ENCODE peak calls at places on chromosomes 2 and 18, in nine cellular contexts. One of them, this sample, is unnamed.
A peak's percentile ranks its signal among the peaks of the same experiment; 100 is the strongest.

GRCh38 chr2:148674063-148675020 is 29.8 kb downstream of the EPC2 start:
- DNase-seq in brain microvascular endothelial cell: no peak
- DNase-seq in adrenal gland: no peak
- DNase-seq in spleen: no peak
- DNase-seq in mucosa of descending colon: no peak
- DNase-seq in cardiac muscle cell: no peak
- DNase-seq in fibroblast of pulmonary artery: no peak
- DNase-seq in astrocyte of the spinal cord: no peak
- DNase-seq in IMR-90: peak; percentile 77
- DNase-seq in this sample: no peak

GRCh38 chr18:51266736-51267135 is 69.3 kb upstream of the MEX3C start:
- DNase-seq in cardiac muscle cell: peak; percentile 68
- DNase-seq in mucosa of descending colon: no peak
- DNase-seq in spleen: no peak
- DNase-seq in astrocyte of the spinal cord: no peak
- DNase-seq in fibroblast of pulmonary artery: peak; percentile 50
- DNase-seq in brain microvascular endothelial cell: no peak
- DNase-seq in IMR-90: no peak
- DNase-seq in adrenal gland: no peak
- DNase-seq in this sample: no peak

GRCh38 chr2:81206216-81206615 is 901.7 kb upstream of the LRRTM1 start:
- DNase-seq in mucosa of descending colon: no peak
- DNase-seq in brain microvascular endothelial cell: no peak
- DNase-seq in cardiac muscle cell: no peak
- DNase-seq in astrocyte of the spinal cord: no peak
- DNase-seq in fibroblast of pulmonary artery: no peak
- DNase-seq in spleen: no peak
- DNase-seq in IMR-90: no peak
- DNase-seq in adrenal gland: no peak
- DNase-seq in this sample: no peak

GRCh38 chr2:37454851-37455762 is 110.7 kb downstream of the QPCT start:
- DNase-seq in fibroblast of pulmonary artery: peak; percentile 91
- DNase-seq in cardiac muscle cell: peak; percentile 73
- DNase-seq in IMR-90: no peak
- DNase-seq in adrenal gland: no peak
- DNase-seq in mucosa of descending colon: no peak
- DNase-seq in brain microvascular endothelial cell: no peak
- DNase-seq in spleen: no peak
- DNase-seq in astrocyte of the spinal cord: peak; percentile 42
- DNase-seq in this sample: peak; percentile 88

GRCh38 chr2:227241005-227241404 is 76.6 kb downstream of the COL4A3 start:
- DNase-seq in spleen: no peak
- DNase-seq in cardiac muscle cell: no peak
- DNase-seq in IMR-90: no peak
- DNase-seq in adrenal gland: no peak
- DNase-seq in brain microvascular endothelial cell: no peak
- DNase-seq in astrocyte of the spinal cord: no peak
- DNase-seq in fibroblast of pulmonary artery: no peak
- DNase-seq in mucosa of descending colon: no peak
- DNase-seq in this sample: no peak

GRCh38 chr2:69100220-69100723 is 87.3 kb downstream of the ANTXR1 start:
- DNase-seq in cardiac muscle cell: peak; percentile 87
- DNase-seq in fibroblast of pulmonary artery: peak; percentile 86
- DNase-seq in IMR-90: peak; percentile 30
- DNase-seq in brain microvascular endothelial cell: no peak
- DNase-seq in adrenal gland: no peak
- DNase-seq in spleen: no peak
- DNase-seq in mucosa of descending colon: no peak
- DNase-seq in astrocyte of the spinal cord: peak; percentile 32
- DNase-seq in this sample: peak; percentile 60

GRCh38 chr2:53859354-53860159 is at the start of gene GPR75:
- DNase-seq in spleen: peak; percentile 73
- DNase-seq in IMR-90: peak; percentile 17
- DNase-seq in cardiac muscle cell: peak; percentile 38
- DNase-seq in mucosa of descending colon: peak; percentile 39
- DNase-seq in fibroblast of pulmonary artery: peak; percentile 17
- DNase-seq in adrenal gland: peak; percentile 78
- DNase-seq in astrocyte of the spinal cord: peak; percentile 26
- DNase-seq in brain microvascular endothelial cell: no peak
- DNase-seq in this sample: peak; percentile 13

GRCh38 chr2:20593072-20594034 is 57.5 kb downstream of the HS1BP3 start:
- DNase-seq in fibroblast of pulmonary artery: peak; percentile 94
- DNase-seq in adrenal gland: peak; percentile 92
- DNase-seq in IMR-90: peak; percentile 93
- DNase-seq in cardiac muscle cell: peak; percentile 95
- DNase-seq in spleen: peak; percentile 82
- DNase-seq in mucosa of descending colon: no peak
- DNase-seq in astrocyte of the spinal cord: peak; percentile 91
- DNase-seq in brain microvascular endothelial cell: peak; percentile 94
- DNase-seq in this sample: peak; percentile 67

GRCh38 chr18:7733642-7734041 is 166.5 kb downstream of the PTPRM start:
- DNase-seq in adrenal gland: no peak
- DNase-seq in astrocyte of the spinal cord: no peak
- DNase-seq in fibroblast of pulmonary artery: no peak
- DNase-seq in cardiac muscle cell: no peak
- DNase-seq in IMR-90: peak; percentile 4
- DNase-seq in spleen: no peak
- DNase-seq in mucosa of descending colon: no peak
- DNase-seq in brain microvascular endothelial cell: no peak
- DNase-seq in this sample: no peak

GRCh38 chr18:7735606-7736175 is 168.6 kb downstream of the PTPRM start:
- DNase-seq in adrenal gland: no peak
- DNase-seq in IMR-90: no peak
- DNase-seq in astrocyte of the spinal cord: no peak
- DNase-seq in fibroblast of pulmonary artery: no peak
- DNase-seq in cardiac muscle cell: no peak
- DNase-seq in spleen: no peak
- DNase-seq in mucosa of descending colon: no peak
- DNase-seq in brain microvascular endothelial cell: no peak
- DNase-seq in this sample: no peak

GRCh38 chr18:7730682-7731081 is 163.6 kb downstream of the PTPRM start:
- DNase-seq in mucosa of descending colon: no peak
- DNase-seq in IMR-90: no peak
- DNase-seq in adrenal gland: no peak
- DNase-seq in fibroblast of pulmonary artery: no peak
- DNase-seq in spleen: no peak
- DNase-seq in astrocyte of the spinal cord: no peak
- DNase-seq in cardiac muscle cell: no peak
- DNase-seq in brain microvascular endothelial cell: no peak
- DNase-seq in this sample: no peak

GRCh38 chr18:7737483-7737882 is 170.4 kb downstream of the PTPRM start:
- DNase-seq in adrenal gland: no peak
- DNase-seq in IMR-90: no peak
- DNase-seq in brain microvascular endothelial cell: no peak
- DNase-seq in astrocyte of the spinal cord: no peak
- DNase-seq in mucosa of descending colon: no peak
- DNase-seq in spleen: no peak
- DNase-seq in cardiac muscle cell: no peak
- DNase-seq in fibroblast of pulmonary artery: no peak
- DNase-seq in this sample: no peak

GRCh38 chr18:7735194-7735593 is 168.1 kb downstream of the PTPRM start:
- DNase-seq in fibroblast of pulmonary artery: no peak
- DNase-seq in brain microvascular endothelial cell: no peak
- DNase-seq in spleen: no peak
- DNase-seq in astrocyte of the spinal cord: no peak
- DNase-seq in IMR-90: no peak
- DNase-seq in mucosa of descending colon: no peak
- DNase-seq in cardiac muscle cell: no peak
- DNase-seq in adrenal gland: no peak
- DNase-seq in this sample: no peak
- TF ChIP-seq CTCF in fibroblast of pulmonary artery: peak; percentile 43
- TF ChIP-seq CTCF in brain microvascular endothelial cell: peak; percentile 57
- TF ChIP-seq CTCF in spleen: no peak
- TF ChIP-seq CTCF in astrocyte of the spinal cord: peak; percentile 32
- TF ChIP-seq CTCF in IMR-90: no peak
- TF ChIP-seq CTCF in mucosa of descending colon: no peak
- TF ChIP-seq CTCF in cardiac muscle cell: peak; percentile 36
- TF ChIP-seq CTCF in adrenal gland: peak; percentile 10
- TF ChIP-seq CTCF in this sample: peak; percentile 15

GRCh38 chr2:104434966-104435365 is 418.9 kb upstream of the POU3F3 start:
- DNase-seq in cardiac muscle cell: no peak
- DNase-seq in brain microvascular endothelial cell: no peak
- DNase-seq in adrenal gland: no peak
- DNase-seq in spleen: no peak
- DNase-seq in astrocyte of the spinal cord: no peak
- DNase-seq in fibroblast of pulmonary artery: no peak
- DNase-seq in IMR-90: no peak
- DNase-seq in mucosa of descending colon: no peak
- DNase-seq in this sample: no peak

GRCh38 chr2:104431701-104432121 is 422.2 kb upstream of the POU3F3 start:
- DNase-seq in brain microvascular endothelial cell: no peak
- DNase-seq in cardiac muscle cell: no peak
- DNase-seq in spleen: no peak
- DNase-seq in fibroblast of pulmonary artery: no peak
- DNase-seq in astrocyte of the spinal cord: no peak
- DNase-seq in mucosa of descending colon: no peak
- DNase-seq in IMR-90: no peak
- DNase-seq in adrenal gland: no peak
- DNase-seq in this sample: no peak

GRCh38 chr2:104434363-104434792 is 419.5 kb upstream of the POU3F3 start:
- DNase-seq in adrenal gland: no peak
- DNase-seq in fibroblast of pulmonary artery: no peak
- DNase-seq in mucosa of descending colon: peak; percentile 40
- DNase-seq in IMR-90: no peak
- DNase-seq in astrocyte of the spinal cord: peak; percentile 11
- DNase-seq in cardiac muscle cell: no peak
- DNase-seq in brain microvascular endothelial cell: no peak
- DNase-seq in spleen: no peak
- DNase-seq in this sample: no peak

GRCh38 chr2:104432401-104432800 is 421.5 kb upstream of the POU3F3 start:
- DNase-seq in cardiac muscle cell: no peak
- DNase-seq in brain microvascular endothelial cell: no peak
- DNase-seq in astrocyte of the spinal cord: no peak
- DNase-seq in IMR-90: no peak
- DNase-seq in adrenal gland: no peak
- DNase-seq in fibroblast of pulmonary artery: no peak
- DNase-seq in spleen: no peak
- DNase-seq in mucosa of descending colon: no peak
- DNase-seq in this sample: no peak

GRCh38 chr2:104432972-104433371 is 420.9 kb upstream of the POU3F3 start:
- DNase-seq in mucosa of descending colon: no peak
- DNase-seq in fibroblast of pulmonary artery: no peak
- DNase-seq in spleen: no peak
- DNase-seq in astrocyte of the spinal cord: no peak
- DNase-seq in IMR-90: no peak
- DNase-seq in cardiac muscle cell: no peak
- DNase-seq in adrenal gland: no peak
- DNase-seq in brain microvascular endothelial cell: no peak
- DNase-seq in this sample: no peak
- H3K4me3 ChIP-seq in mucosa of descending colon: no peak overlapping the region
- H3K4me3 ChIP-seq in fibroblast of pulmonary artery: no peak overlapping the region
- H3K4me3 ChIP-seq in spleen: no peak overlapping the region
- H3K4me3 ChIP-seq in astrocyte of the spinal cord: no peak overlapping the region
- H3K4me3 ChIP-seq in IMR-90: no peak overlapping the region
- H3K4me3 ChIP-seq in cardiac muscle cell: no peak overlapping the region
- H3K4me3 ChIP-seq in adrenal gland: no peak overlapping the region
- H3K4me3 ChIP-seq in brain microvascular endothelial cell: no peak overlapping the region
- H3K4me3 ChIP-seq in this sample: no peak overlapping the region

GRCh38 chr2:3677436-3677835 is 19.4 kb downstream of the ALLC start:
- DNase-seq in brain microvascular endothelial cell: no peak
- DNase-seq in astrocyte of the spinal cord: no peak
- DNase-seq in adrenal gland: no peak
- DNase-seq in mucosa of descending colon: no peak
- DNase-seq in fibroblast of pulmonary artery: no peak
- DNase-seq in spleen: no peak
- DNase-seq in cardiac muscle cell: no peak
- DNase-seq in IMR-90: no peak
- DNase-seq in this sample: no peak

GRCh38 chr2:3680548-3681345 is 22.6 kb upstream of the DCDC2C start:
- DNase-seq in brain microvascular endothelial cell: no peak
- DNase-seq in IMR-90: no peak
- DNase-seq in astrocyte of the spinal cord: no peak
- DNase-seq in fibroblast of pulmonary artery: no peak
- DNase-seq in adrenal gland: no peak
- DNase-seq in cardiac muscle cell: no peak
- DNase-seq in mucosa of descending colon: no peak
- DNase-seq in spleen: no peak
- DNase-seq in this sample: no peak

GRCh38 chr2:3678212-3678611 is 20.2 kb downstream of the ALLC start:
- DNase-seq in astrocyte of the spinal cord: no peak
- DNase-seq in cardiac muscle cell: no peak
- DNase-seq in mucosa of descending colon: no peak
- DNase-seq in IMR-90: no peak
- DNase-seq in fibroblast of pulmonary artery: no peak
- DNase-seq in spleen: no peak
- DNase-seq in adrenal gland: no peak
- DNase-seq in brain microvascular endothelial cell: no peak
- DNase-seq in this sample: no peak

GRCh38 chr2:3679616-3680393 is 21.8 kb downstream of the ALLC start:
- DNase-seq in adrenal gland: no peak
- DNase-seq in cardiac muscle cell: no peak
- DNase-seq in spleen: no peak
- DNase-seq in astrocyte of the spinal cord: no peak
- DNase-seq in fibroblast of pulmonary artery: no peak
- DNase-seq in mucosa of descending colon: no peak
- DNase-seq in IMR-90: no peak
- DNase-seq in brain microvascular endothelial cell: no peak
- DNase-seq in this sample: no peak

GRCh38 chr2:3679180-3679579 is 21.2 kb downstream of the ALLC start:
- DNase-seq in cardiac muscle cell: no peak
- DNase-seq in spleen: no peak
- DNase-seq in adrenal gland: no peak
- DNase-seq in IMR-90: no peak
- DNase-seq in brain microvascular endothelial cell: no peak
- DNase-seq in mucosa of descending colon: no peak
- DNase-seq in fibroblast of pulmonary artery: no peak
- DNase-seq in astrocyte of the spinal cord: no peak
- DNase-seq in this sample: no peak
- TF ChIP-seq CTCF in cardiac muscle cell: no peak
- TF ChIP-seq CTCF in spleen: no peak
- TF ChIP-seq CTCF in adrenal gland: no peak
- TF ChIP-seq CTCF in IMR-90: no peak
- TF ChIP-seq CTCF in brain microvascular endothelial cell: no peak
- TF ChIP-seq CTCF in mucosa of descending colon: no peak
- TF ChIP-seq CTCF in fibroblast of pulmonary artery: no peak
- TF ChIP-seq CTCF in astrocyte of the spinal cord: no peak
- TF ChIP-seq CTCF in this sample: no peak

GRCh38 chr2:18719978-18720775 is 130.8 kb upstream of the NT5C1B start:
- DNase-seq in cardiac muscle cell: peak; percentile 79
- DNase-seq in IMR-90: peak; percentile 58
- DNase-seq in spleen: no peak
- DNase-seq in fibroblast of pulmonary artery: peak; percentile 74
- DNase-seq in adrenal gland: no peak
- DNase-seq in mucosa of descending colon: no peak
- DNase-seq in brain microvascular endothelial cell: peak; percentile 83
- DNase-seq in astrocyte of the spinal cord: peak; percentile 78
- DNase-seq in this sample: peak; percentile 87

GRCh38 chr2:18722101-18722500 is 132.7 kb upstream of the NT5C1B start:
- DNase-seq in mucosa of descending colon: no peak
- DNase-seq in spleen: no peak
- DNase-seq in brain microvascular endothelial cell: peak; percentile 32
- DNase-seq in adrenal gland: no peak
- DNase-seq in IMR-90: peak; percentile 44
- DNase-seq in astrocyte of the spinal cord: no peak
- DNase-seq in cardiac muscle cell: no peak
- DNase-seq in fibroblast of pulmonary artery: no peak
- DNase-seq in this sample: peak; percentile 45

GRCh38 chr2:18721038-18721922 is 131.9 kb upstream of the NT5C1B start:
- DNase-seq in IMR-90: peak; percentile 10
- DNase-seq in fibroblast of pulmonary artery: peak; percentile 85
- DNase-seq in cardiac muscle cell: peak; percentile 65
- DNase-seq in astrocyte of the spinal cord: peak; percentile 42
- DNase-seq in adrenal gland: no peak
- DNase-seq in mucosa of descending colon: no peak
- DNase-seq in brain microvascular endothelial cell: peak; percentile 37
- DNase-seq in spleen: no peak
- DNase-seq in this sample: peak; percentile 89

GRCh38 chr2:18723219-18723618 is 133.8 kb upstream of the NT5C1B start:
- DNase-seq in spleen: no peak
- DNase-seq in IMR-90: no peak
- DNase-seq in cardiac muscle cell: no peak
- DNase-seq in astrocyte of the spinal cord: no peak
- DNase-seq in mucosa of descending colon: no peak
- DNase-seq in adrenal gland: no peak
- DNase-seq in fibroblast of pulmonary artery: no peak
- DNase-seq in brain microvascular endothelial cell: no peak
- DNase-seq in this sample: no peak
- H3K4me3 ChIP-seq in spleen: no peak overlapping the region
- H3K4me3 ChIP-seq in IMR-90: no peak overlapping the region
- H3K4me3 ChIP-seq in cardiac muscle cell: no peak overlapping the region
- H3K4me3 ChIP-seq in astrocyte of the spinal cord: no peak overlapping the region
- H3K4me3 ChIP-seq in mucosa of descending colon: no peak overlapping the region
- H3K4me3 ChIP-seq in adrenal gland: no peak overlapping the region
- H3K4me3 ChIP-seq in fibroblast of pulmonary artery: no peak overlapping the region
- H3K4me3 ChIP-seq in brain microvascular endothelial cell: no peak overlapping the region
- H3K4me3 ChIP-seq in this sample: no peak overlapping the region